ENCODE peak calls at places on chromosomes 6 and 20, in four cellular contexts. One of them, this sample, is unnamed.

GRCh38 chr6:35238843-35239289 is 20.7 kb upstream of the ZNF76 start:
- DNase-seq in activated CD8-positive, alpha-beta T cell treated with anti-CD3 and anti-CD28 coated beads for 36 hours: no peak
- DNase-seq in heart left ventricle: peak
- DNase-seq in glutamatergic neuron: no peak
- DNase-seq in this sample: no peak

GRCh38 chr6:49913656-49914055 is 47.3 kb upstream of the CRISP1 start:
- DNase-seq in heart left ventricle: no peak
- DNase-seq in glutamatergic neuron: no peak
- DNase-seq in activated CD8-positive, alpha-beta T cell treated with anti-CD3 and anti-CD28 coated beads for 36 hours: no peak
- DNase-seq in this sample: no peak

GRCh38 chr6:146311079-146311478 is 232.6 kb upstream of the RAB32 start:
- DNase-seq in activated CD8-positive, alpha-beta T cell treated with anti-CD3 and anti-CD28 coated beads for 36 hours: no peak
- DNase-seq in glutamatergic neuron: no peak
- DNase-seq in heart left ventricle: no peak
- DNase-seq in this sample: no peak

GRCh38 chr6:40555092-40555491 is 32.1 kb downstream of the LRFN2 start:
- DNase-seq in heart left ventricle: no peak
- DNase-seq in glutamatergic neuron: no peak
- DNase-seq in activated CD8-positive, alpha-beta T cell treated with anti-CD3 and anti-CD28 coated beads for 36 hours: no peak
- DNase-seq in this sample: no peak

GRCh38 chr20:12847862-12848261 is 160.9 kb upstream of the SPTLC3 start:
- DNase-seq in heart left ventricle: no peak
- DNase-seq in activated CD8-positive, alpha-beta T cell treated with anti-CD3 and anti-CD28 coated beads for 36 hours: no peak
- DNase-seq in glutamatergic neuron: no peak
- DNase-seq in this sample: no peak

GRCh38 chr6:159249752-159250151 is 80.6 kb downstream of the FNDC1 start:
- DNase-seq in activated CD8-positive, alpha-beta T cell treated with anti-CD3 and anti-CD28 coated beads for 36 hours: no peak
- DNase-seq in heart left ventricle: no peak
- DNase-seq in glutamatergic neuron: no peak
- DNase-seq in this sample: no peak

GRCh38 chr20:23165307-23165750 is 79.2 kb upstream of the CD93 start:
- DNase-seq in activated CD8-positive, alpha-beta T cell treated with anti-CD3 and anti-CD28 coated beads for 36 hours: no peak
- DNase-seq in heart left ventricle: no peak
- DNase-seq in glutamatergic neuron: no peak
- DNase-seq in this sample: no peak

GRCh38 chr6:133390168-133390567 is 149.0 kb downstream of the EYA4 start:
- DNase-seq in heart left ventricle: no peak
- DNase-seq in activated CD8-positive, alpha-beta T cell treated with anti-CD3 and anti-CD28 coated beads for 36 hours: no peak
- DNase-seq in glutamatergic neuron: no peak
- DNase-seq in this sample: no peak

GRCh38 chr20:61963149-61963548 is 102.5 kb downstream of the TAF4 start:
- DNase-seq in glutamatergic neuron: no peak
- DNase-seq in activated CD8-positive, alpha-beta T cell treated with anti-CD3 and anti-CD28 coated beads for 36 hours: no peak
- DNase-seq in heart left ventricle: peak
- DNase-seq in this sample: no peak

GRCh38 chr20:8234580-8234979 is 102.5 kb downstream of the PLCB1 start:
- DNase-seq in activated CD8-positive, alpha-beta T cell treated with anti-CD3 and anti-CD28 coated beads for 36 hours: no peak
- DNase-seq in glutamatergic neuron: no peak
- DNase-seq in heart left ventricle: no peak
- DNase-seq in this sample: no peak

GRCh38 chr6:106974337-106974998 is at the start of gene CD24:
- DNase-seq in glutamatergic neuron: peak
- DNase-seq in heart left ventricle: no peak
- DNase-seq in activated CD8-positive, alpha-beta T cell treated with anti-CD3 and anti-CD28 coated beads for 36 hours: peak
- DNase-seq in this sample: peak

GRCh38 chr6:132511159-132511835 is 1.6 kb downstream of the STX7 start:
- DNase-seq in activated CD8-positive, alpha-beta T cell treated with anti-CD3 and anti-CD28 coated beads for 36 hours: no peak
- DNase-seq in heart left ventricle: no peak
- DNase-seq in glutamatergic neuron: no peak
- DNase-seq in this sample: no peak

GRCh38 chr6:28816339-28816908 is 107.4 kb downstream of the TRIM27 start:
- DNase-seq in activated CD8-positive, alpha-beta T cell treated with anti-CD3 and anti-CD28 coated beads for 36 hours: no peak
- DNase-seq in heart left ventricle: no peak
- DNase-seq in glutamatergic neuron: no peak
- DNase-seq in this sample: no peak

GRCh38 chr6:100035873-100036653 is 42.0 kb upstream of the MCHR2 start:
- DNase-seq in glutamatergic neuron: no peak
- DNase-seq in heart left ventricle: no peak
- DNase-seq in activated CD8-positive, alpha-beta T cell treated with anti-CD3 and anti-CD28 coated beads for 36 hours: no peak
- DNase-seq in this sample: no peak

GRCh38 chr6:30615958-30616810 is 859 bp downstream of the PPP1R10 start:
- DNase-seq in heart left ventricle: no peak
- DNase-seq in glutamatergic neuron: peak
- DNase-seq in activated CD8-positive, alpha-beta T cell treated with anti-CD3 and anti-CD28 coated beads for 36 hours: no peak
- DNase-seq in this sample: no peak

GRCh38 chr6:146770965-146771735 is 172.4 kb downstream of the ADGB start:
- DNase-seq in glutamatergic neuron: no peak
- DNase-seq in activated CD8-positive, alpha-beta T cell treated with anti-CD3 and anti-CD28 coated beads for 36 hours: peak
- DNase-seq in heart left ventricle: peak
- DNase-seq in this sample: no peak

GRCh38 chr6:113595921-113596376 is 261.2 kb upstream of the MARCKS start:
- DNase-seq in activated CD8-positive, alpha-beta T cell treated with anti-CD3 and anti-CD28 coated beads for 36 hours: no peak
- DNase-seq in heart left ventricle: peak
- DNase-seq in glutamatergic neuron: no peak
- DNase-seq in this sample: no peak

GRCh38 chr6:100269189-100269588 is 195.5 kb downstream of the SIM1 start:
- DNase-seq in activated CD8-positive, alpha-beta T cell treated with anti-CD3 and anti-CD28 coated beads for 36 hours: no peak
- DNase-seq in heart left ventricle: no peak
- DNase-seq in glutamatergic neuron: no peak
- DNase-seq in this sample: no peak

GRCh38 chr20:5168582-5169396 is 42.0 kb downstream of the CDS2 start:
- DNase-seq in activated CD8-positive, alpha-beta T cell treated with anti-CD3 and anti-CD28 coated beads for 36 hours: no peak
- DNase-seq in heart left ventricle: peak
- DNase-seq in glutamatergic neuron: peak
- DNase-seq in this sample: no peak

GRCh38 chr6:96520039-96520850 is 1.4 kb upstream of the UFL1 start:
- DNase-seq in heart left ventricle: no peak
- DNase-seq in glutamatergic neuron: no peak
- DNase-seq in activated CD8-positive, alpha-beta T cell treated with anti-CD3 and anti-CD28 coated beads for 36 hours: peak
- DNase-seq in this sample: no peak

GRCh38 chr20:48129319-48129973 is 344.2 kb upstream of the SULF2 start:
- DNase-seq in activated CD8-positive, alpha-beta T cell treated with anti-CD3 and anti-CD28 coated beads for 36 hours: no peak
- DNase-seq in heart left ventricle: no peak
- DNase-seq in glutamatergic neuron: no peak
- DNase-seq in this sample: no peak

GRCh38 chr6:170206317-170206621 is 84.6 kb downstream of the DLL1 start:
- DNase-seq in activated CD8-positive, alpha-beta T cell treated with anti-CD3 and anti-CD28 coated beads for 36 hours: no peak
- DNase-seq in glutamatergic neuron: no peak
- DNase-seq in heart left ventricle: peak
- DNase-seq in this sample: no peak

GRCh38 chr6:72619883-72620696 is 1.8 kb upstream of the KCNQ5 start:
- DNase-seq in activated CD8-positive, alpha-beta T cell treated with anti-CD3 and anti-CD28 coated beads for 36 hours: peak
- DNase-seq in glutamatergic neuron: peak
- DNase-seq in heart left ventricle: peak
- DNase-seq in this sample: peak

GRCh38 chr6:36120979-36121706 is 9.2 kb upstream of the MAPK13 start:
- DNase-seq in heart left ventricle: peak
- DNase-seq in activated CD8-positive, alpha-beta T cell treated with anti-CD3 and anti-CD28 coated beads for 36 hours: peak
- DNase-seq in glutamatergic neuron: no peak
- DNase-seq in this sample: no peak

GRCh38 chr6:69907981-69908498 is 41.7 kb downstream of the COL19A1 start:
- DNase-seq in activated CD8-positive, alpha-beta T cell treated with anti-CD3 and anti-CD28 coated beads for 36 hours: no peak
- DNase-seq in heart left ventricle: no peak
- DNase-seq in glutamatergic neuron: no peak
- DNase-seq in this sample: no peak

GRCh38 chr6:7673063-7673536 is 52.8 kb upstream of the BMP6 start:
- DNase-seq in heart left ventricle: peak
- DNase-seq in activated CD8-positive, alpha-beta T cell treated with anti-CD3 and anti-CD28 coated beads for 36 hours: peak
- DNase-seq in glutamatergic neuron: no peak
- DNase-seq in this sample: no peak
- TF ChIP-seq CTCF in heart left ventricle: no peak
- TF ChIP-seq CTCF in activated CD8-positive, alpha-beta T cell treated with anti-CD3 and anti-CD28 coated beads for 36 hours: no peak
- TF ChIP-seq CTCF in glutamatergic neuron: no peak
- TF ChIP-seq CTCF in this sample: no peak

GRCh38 chr6:136208783-136209182 is 41.3 kb downstream of the MTFR2 start:
- DNase-seq in activated CD8-positive, alpha-beta T cell treated with anti-CD3 and anti-CD28 coated beads for 36 hours: no peak
- DNase-seq in glutamatergic neuron: no peak
- DNase-seq in heart left ventricle: no peak
- DNase-seq in this sample: no peak
- TF ChIP-seq CTCF in activated CD8-positive, alpha-beta T cell treated with anti-CD3 and anti-CD28 coated beads for 36 hours: no peak
- TF ChIP-seq CTCF in glutamatergic neuron: no peak
- TF ChIP-seq CTCF in heart left ventricle: no peak
- TF ChIP-seq CTCF in this sample: no peak

GRCh38 chr20:888057-888456 is 28.1 kb downstream of the ANGPT4 start:
- DNase-seq in activated CD8-positive, alpha-beta T cell treated with anti-CD3 and anti-CD28 coated beads for 36 hours: no peak
- DNase-seq in heart left ventricle: no peak
- DNase-seq in glutamatergic neuron: no peak
- DNase-seq in this sample: no peak

GRCh38 chr20:889110-889509 is 27.0 kb downstream of the ANGPT4 start:
- DNase-seq in heart left ventricle: no peak
- DNase-seq in activated CD8-positive, alpha-beta T cell treated with anti-CD3 and anti-CD28 coated beads for 36 hours: no peak
- DNase-seq in glutamatergic neuron: no peak
- DNase-seq in this sample: no peak

GRCh38 chr20:881051-881820 is 34.9 kb downstream of the ANGPT4 start:
- DNase-seq in heart left ventricle: no peak
- DNase-seq in glutamatergic neuron: no peak
- DNase-seq in activated CD8-positive, alpha-beta T cell treated with anti-CD3 and anti-CD28 coated beads for 36 hours: peak
- DNase-seq in this sample: no peak

GRCh38 chr20:887137-887536 is 29.0 kb downstream of the ANGPT4 start:
- DNase-seq in heart left ventricle: no peak
- DNase-seq in glutamatergic neuron: no peak
- DNase-seq in activated CD8-positive, alpha-beta T cell treated with anti-CD3 and anti-CD28 coated beads for 36 hours: no peak
- DNase-seq in this sample: no peak

GRCh38 chr20:884983-885952 is 30.9 kb downstream of the ANGPT4 start:
- DNase-seq in glutamatergic neuron: peak
- DNase-seq in heart left ventricle: peak
- DNase-seq in activated CD8-positive, alpha-beta T cell treated with anti-CD3 and anti-CD28 coated beads for 36 hours: peak
- DNase-seq in this sample: no peak
- TF ChIP-seq CTCF in glutamatergic neuron: no peak
- TF ChIP-seq CTCF in heart left ventricle: no peak
- TF ChIP-seq CTCF in activated CD8-positive, alpha-beta T cell treated with anti-CD3 and anti-CD28 coated beads for 36 hours: no peak
- TF ChIP-seq CTCF in this sample: no peak

GRCh38 chr20:1833728-1834726 is 61.2 kb upstream of the SIRPA start:
- DNase-seq in activated CD8-positive, alpha-beta T cell treated with anti-CD3 and anti-CD28 coated beads for 36 hours: no peak
- DNase-seq in glutamatergic neuron: no peak
- DNase-seq in heart left ventricle: no peak
- DNase-seq in this sample: no peak
- TF ChIP-seq CTCF in activated CD8-positive, alpha-beta T cell treated with anti-CD3 and anti-CD28 coated beads for 36 hours: no peak
- TF ChIP-seq CTCF in glutamatergic neuron: no peak
- TF ChIP-seq CTCF in heart left ventricle: no peak
- TF ChIP-seq CTCF in this sample: no peak

GRCh38 chr20:57524511-57525176 is at the start of gene CTCFL:
- DNase-seq in heart left ventricle: no peak
- DNase-seq in activated CD8-positive, alpha-beta T cell treated with anti-CD3 and anti-CD28 coated beads for 36 hours: no peak
- DNase-seq in glutamatergic neuron: no peak
- DNase-seq in this sample: no peak

GRCh38 chr20:57527728-57528127 is 2.8 kb upstream of the CTCFL start:
- DNase-seq in heart left ventricle: no peak
- DNase-seq in glutamatergic neuron: no peak
- DNase-seq in activated CD8-positive, alpha-beta T cell treated with anti-CD3 and anti-CD28 coated beads for 36 hours: no peak
- DNase-seq in this sample: no peak

GRCh38 chr20:57525328-57526053 is 551 bp upstream of the CTCFL start:
- DNase-seq in activated CD8-positive, alpha-beta T cell treated with anti-CD3 and anti-CD28 coated beads for 36 hours: no peak
- DNase-seq in heart left ventricle: no peak
- DNase-seq in glutamatergic neuron: no peak
- DNase-seq in this sample: no peak

GRCh38 chr20:57526885-57527566 is 2.1 kb upstream of the CTCFL start:
- DNase-seq in activated CD8-positive, alpha-beta T cell treated with anti-CD3 and anti-CD28 coated beads for 36 hours: no peak
- DNase-seq in heart left ventricle: no peak
- DNase-seq in glutamatergic neuron: no peak
- DNase-seq in this sample: no peak

GRCh38 chr20:57526067-57526884 is 1.3 kb upstream of the CTCFL start:
- DNase-seq in heart left ventricle: no peak
- DNase-seq in glutamatergic neuron: peak
- DNase-seq in activated CD8-positive, alpha-beta T cell treated with anti-CD3 and anti-CD28 coated beads for 36 hours: peak
- DNase-seq in this sample: no peak
- TF ChIP-seq CTCF in heart left ventricle: no peak
- TF ChIP-seq CTCF in glutamatergic neuron: no peak
- TF ChIP-seq CTCF in activated CD8-positive, alpha-beta T cell treated with anti-CD3 and anti-CD28 coated beads for 36 hours: peak
- TF ChIP-seq CTCF in this sample: no peak

GRCh38 chr20:38601216-38602184 is at the start of gene ARHGAP40:
- DNase-seq in glutamatergic neuron: peak
- DNase-seq in heart left ventricle: no peak
- DNase-seq in activated CD8-positive, alpha-beta T cell treated with anti-CD3 and anti-CD28 coated beads for 36 hours: peak
- DNase-seq in this sample: peak
- TF ChIP-seq CTCF in glutamatergic neuron: no peak
- TF ChIP-seq CTCF in heart left ventricle: no peak
- TF ChIP-seq CTCF in activated CD8-positive, alpha-beta T cell treated with anti-CD3 and anti-CD28 coated beads for 36 hours: peak
- TF ChIP-seq CTCF in this sample: no peak

GRCh38 chr20:43404880-43405279 is 52.8 kb upstream of the SRSF6 start:
- DNase-seq in heart left ventricle: no peak
- DNase-seq in activated CD8-positive, alpha-beta T cell treated with anti-CD3 and anti-CD28 coated beads for 36 hours: peak
- DNase-seq in glutamatergic neuron: no peak
- DNase-seq in this sample: peak
- TF ChIP-seq CTCF in heart left ventricle: no peak
- TF ChIP-seq CTCF in activated CD8-positive, alpha-beta T cell treated with anti-CD3 and anti-CD28 coated beads for 36 hours: peak
- TF ChIP-seq CTCF in glutamatergic neuron: peak
- TF ChIP-seq CTCF in this sample: peak

GRCh38 chr6:7721654-7722053 is 4.2 kb upstream of the BMP6 start:
- DNase-seq in activated CD8-positive, alpha-beta T cell treated with anti-CD3 and anti-CD28 coated beads for 36 hours: no peak
- DNase-seq in heart left ventricle: no peak
- DNase-seq in glutamatergic neuron: no peak
- DNase-seq in this sample: peak
- TF ChIP-seq CTCF in activated CD8-positive, alpha-beta T cell treated with anti-CD3 and anti-CD28 coated beads for 36 hours: peak
- TF ChIP-seq CTCF in heart left ventricle: no peak
- TF ChIP-seq CTCF in glutamatergic neuron: no peak
- TF ChIP-seq CTCF in this sample: peak